ENCODE peak calls at places on chromosomes 16 and 17, in seven cellular contexts. Z is stimulated activated naive CD4-positive, alpha-beta T cell treated with Interleukin-2 at 50 U/mL for 16 hours; N is hepatic stellate cell; S is adrenal gland; K is mucosa of descending colon; R is HS-27A; V is H54. D is an unnamed sample.

GRCh38 chr17:50440172-50440837 is 14.3 kb downstream of the ACSF2 start:
- DNase-seq in Z (no peak), N (no peak), S (no peak), K (peak), R (no peak), V (no peak), D (no peak)

GRCh38 chr16:87556941-87557459 is 45.3 kb upstream of the JPH3 start:
- DNase-seq in Z (no peak), N (peak), S (peak), K (no peak), R (no peak), V (no peak), D (peak)

GRCh38 chr17:70017112-70017511 is 57.9 kb upstream of the KCNJ16 start:
- DNase-seq in Z (no peak), N (no peak), S (no peak), K (no peak), R (no peak), V (no peak), D (no peak)

GRCh38 chr17:58082341-58082869 is 814 bp upstream of the DYNLL2 start:
- DNase-seq in Z (no peak), N (no peak), S (no peak), K (no peak), R (no peak), V (no peak), D (no peak)

GRCh38 chr17:77428901-77429734 is 288.3 kb downstream of the SEC14L1 start:
- DNase-seq in Z (no peak), N (no peak), S (no peak), K (no peak), R (no peak), V (no peak), D (no peak)

GRCh38 chr17:6648181-6648580 is 3.2 kb downstream of the MED31 start:
- DNase-seq in Z (no peak), N (no peak), S (no peak), K (no peak), R (no peak), V (no peak), D (no peak)

GRCh38 chr16:378821-379182 is 3.0 kb downstream of the PGAP6 start:
- DNase-seq in Z (no peak), N (no peak), S (no peak), K (no peak), R (no peak), V (no peak), D (peak)

GRCh38 chr17:57195790-57196460 is 60.4 kb upstream of the MSI2 start:
- DNase-seq in Z (no peak), N (no peak), S (no peak), K (no peak), R (no peak), V (no peak), D (no peak)

GRCh38 chr16:89695086-89695874 is 6.2 kb downstream of the SPATA2L start:
- DNase-seq in Z (no peak), N (no peak), S (peak), K (peak), R (no peak), V (no peak), D (peak)

GRCh38 chr17:28982191-28982793 is 23.5 kb downstream of the SEZ6 start:
- DNase-seq in Z (peak), N (no peak), S (no peak), K (no peak), R (no peak), V (no peak), D (peak)

GRCh38 chr16:1091992-1092552 is 4.0 kb downstream of the C1QTNF8 start:
- DNase-seq in Z (no peak), N (no peak), S (no peak), K (no peak), R (no peak), V (no peak), D (no peak)

GRCh38 chr17:4509923-4510614 is 11.4 kb downstream of the SPNS2 start:
- DNase-seq in Z (no peak), N (peak), S (no peak), K (no peak), R (no peak), V (no peak), D (peak)

GRCh38 chr16:57870753-57871454 is 68.6 kb upstream of the KIFC3 start:
- DNase-seq in Z (no peak), N (no peak), S (no peak), K (no peak), R (no peak), V (no peak), D (no peak)

GRCh38 chr17:66540131-66540781 is 237.8 kb downstream of the PRKCA start:
- DNase-seq in Z (no peak), N (peak), S (no peak), K (peak), R (no peak), V (peak), D (no peak)

GRCh38 chr16:79316004-79316458 is 284.5 kb downstream of the MAF start:
- DNase-seq in Z (peak), N (no peak), S (no peak), K (no peak), R (no peak), V (no peak), D (no peak)

GRCh38 chr17:49939318-49939717 is 29.7 kb upstream of the DLX4 start:
- DNase-seq in Z (no peak), N (no peak), S (no peak), K (no peak), R (no peak), V (no peak), D (no peak)

GRCh38 chr16:54602666-54603065 is 316.1 kb upstream of the IRX3 start:
- DNase-seq in Z (no peak), N (no peak), S (no peak), K (no peak), R (no peak), V (no peak), D (no peak)

GRCh38 chr17:62802531-62803205 is 5.4 kb downstream of the MARCHF10 start:
- DNase-seq in Z (no peak), N (no peak), S (no peak), K (no peak), R (no peak), V (no peak), D (no peak)

GRCh38 chr17:43129671-43130010 is 4.5 kb upstream of the BRCA1 start:
- DNase-seq in Z (no peak), N (no peak), S (no peak), K (no peak), R (no peak), V (no peak), D (no peak)

GRCh38 chr17:80367510-80367909 is 47.5 kb upstream of the ENDOV start:
- DNase-seq in Z (no peak), N (no peak), S (no peak), K (no peak), R (no peak), V (no peak), D (peak)

D was measured in spleen.